ENCODE peak calls at places on chromosomes 13 and 19, in four cellular contexts. U, X, L and M are unnamed samples.

GRCh38 chr13:26695891-26696311 is 64.7 kb downstream of the GPR12 start:
- DNase-seq in U (no peak), X (no peak), L (no peak), M (no peak)

GRCh38 chr19:10549733-10550132 is 6.0 kb downstream of the ATG4D start:
- DNase-seq in U (no peak), X (no peak), L (no peak), M (no peak)

GRCh38 chr19:17035842-17036424 is 9.3 kb upstream of the CPAMD8 start:
- DNase-seq in U (no peak), X (no peak), L (peak; percentile 9), M (no peak)

GRCh38 chr13:20716951-20717350 is 13.5 kb downstream of the IL17D start:
- DNase-seq in U (no peak), X (no peak), L (no peak), M (no peak)

GRCh38 chr13:20118268-20119140 is 42.3 kb downstream of the GJA3 start:
- DNase-seq in U (no peak), X (peak; percentile 53), L (peak; percentile 43), M (no peak)

GRCh38 chr13:92573467-92574057 is 653.0 kb upstream of the GPC6 start:
- DNase-seq in U (no peak), X (peak; percentile 43), L (peak; percentile 17), M (no peak)

GRCh38 chr13:35824825-35825224 is 306.4 kb downstream of the DCLK1 start:
- DNase-seq in U (no peak), X (no peak), L (no peak), M (no peak)

GRCh38 chr13:109666656-109667448 is 119.5 kb downstream of the IRS2 start:
- DNase-seq in U (no peak), X (peak; percentile 34), L (peak; percentile 21), M (no peak)

GRCh38 chr13:77902319-77902963 is 16.2 kb downstream of the EDNRB start:
- DNase-seq in U (no peak), X (no peak), L (no peak), M (no peak)

GRCh38 chr13:95956589-95957148 is 96.5 kb downstream of the UGGT2 start:
- DNase-seq in U (no peak), X (peak; percentile 7), L (peak; percentile 22), M (no peak)

GRCh38 chr13:106570354-106570822 is 2.5 kb upstream of the ARGLU1 start:
- DNase-seq in U (peak; percentile 26), X (peak; percentile 92), L (peak; percentile 81), M (no peak)

GRCh38 chr13:85148009-85148408 is 651.2 kb downstream of the SLITRK6 start:
- DNase-seq in U (no peak), X (peak; percentile 3), L (no peak), M (no peak)

GRCh38 chr13:39773833-39774232 is 118.4 kb downstream of the COG6 start:
- DNase-seq in U (no peak), X (peak; percentile 30), L (peak; percentile 82), M (no peak)

GRCh38 chr13:51342706-51343105 is 3.2 kb downstream of the SERPINE3 start:
- DNase-seq in U (no peak), X (peak; percentile 41), L (peak; percentile 67), M (no peak)

GRCh38 chr13:104773775-104774174 is 1707.6 kb upstream of the SLC10A2 start:
- DNase-seq in U (no peak), X (peak; percentile 68), L (peak; percentile 54), M (no peak)

GRCh38 chr19:6802336-6803035 is 30.0 kb downstream of the VAV1 start:
- DNase-seq in U (peak; percentile 53), X (peak; percentile 4), L (no peak), M (no peak)

GRCh38 chr13:92838786-92839185 is 387.8 kb upstream of the GPC6 start:
- DNase-seq in U (no peak), X (peak; percentile 83), L (peak; percentile 96), M (no peak)

GRCh38 chr19:49409441-49410029 is 13.7 kb downstream of the PTH2 start:
- DNase-seq in U (no peak), X (no peak), L (no peak), M (no peak)

GRCh38 chr19:46513461-46514236 is 18.0 kb upstream of the PNMA8B start:
- DNase-seq in U (peak; percentile 80), X (peak; percentile 85), L (peak; percentile 70), M (peak; percentile 73)

GRCh38 chr19:6739390-6739883 is at the start of gene TRIP10:
- DNase-seq in U (peak; percentile 50), X (peak; percentile 89), L (peak; percentile 71), M (peak; percentile 51)

GRCh38 chr13:29458419-29458818 is 137.1 kb downstream of the SLC7A1 start:
- DNase-seq in U (no peak), X (no peak), L (no peak), M (no peak)

GRCh38 chr13:110206170-110206569 is 100.8 kb downstream of the COL4A1 start:
- DNase-seq in U (no peak), X (no peak), L (no peak), M (no peak)

GRCh38 chr19:30873003-30873402 is 476.2 kb downstream of the TSHZ3 start:
- DNase-seq in U (no peak), X (no peak), L (no peak), M (no peak)

GRCh38 chr13:90272356-90272755 is 1075.1 kb upstream of the MIR17HG start:
- DNase-seq in U (no peak), X (peak; percentile 65), L (peak; percentile 46), M (no peak)

GRCh38 chr19:644363-644762 is 4.7 kb downstream of the FGF22 start:
- DNase-seq in U (no peak), X (no peak), L (no peak), M (no peak)

GRCh38 chr13:50323440-50324070 is 308.3 kb downstream of the KCNRG start:
- DNase-seq in U (no peak), X (peak; percentile 59), L (peak; percentile 99), M (no peak)